ENCODE peak calls at places on chromosomes 13 and 19, in five cellular contexts. J, U, D, X and V are unnamed samples.

GRCh38 chr13:111338841-111339240 is 18.4 kb downstream of the TEX29 start:
- DNase-seq in J (no peak), U (no peak), D (no peak), X (no peak), V (no peak)

GRCh38 chr13:73938375-73939070 is 195.7 kb downstream of the KLF12 start:
- DNase-seq in J (no peak), U (peak), D (no peak), X (peak), V (no peak)

GRCh38 chr13:44810067-44810840 is 179.0 kb downstream of the NUFIP1 start:
- DNase-seq in J (no peak), U (no peak), D (no peak), X (peak), V (no peak)

GRCh38 chr19:275000-275399 is 16.2 kb downstream of the PLPP2 start:
- DNase-seq in J (no peak), U (no peak), D (no peak), X (no peak), V (no peak)

GRCh38 chr19:47767349-47767748 is 11.2 kb upstream of the SELENOW start:
- DNase-seq in J (no peak), U (no peak), D (no peak), X (no peak), V (no peak)

GRCh38 chr13:112240076-112240475 is 136.1 kb upstream of the SPACA7 start:
- DNase-seq in J (no peak), U (no peak), D (no peak), X (no peak), V (no peak)

GRCh38 chr19:37334179-37335071 is 36.5 kb upstream of the ZNF527 start:
- DNase-seq in J (peak), U (peak), D (peak), X (peak), V (peak)

GRCh38 chr13:24075137-24075975 is 85.2 kb upstream of the SPATA13 start:
- DNase-seq in J (no peak), U (peak), D (no peak), X (no peak), V (no peak)

GRCh38 chr13:106597190-106597589 is 29.3 kb upstream of the ARGLU1 start:
- DNase-seq in J (peak), U (no peak), D (peak), X (peak), V (no peak)

GRCh38 chr19:7844951-7845350 is 14.9 kb downstream of the EVI5L start:
- DNase-seq in J (no peak), U (no peak), D (no peak), X (no peak), V (peak)

GRCh38 chr19:43699506-43700367 is 16.1 kb upstream of the IRGC start:
- DNase-seq in J (peak), U (peak), D (peak), X (peak), V (no peak)

GRCh38 chr13:75365724-75366173 is 116.2 kb downstream of the TBC1D4 start:
- DNase-seq in J (no peak), U (peak), D (no peak), X (peak), V (no peak)

GRCh38 chr19:49331616-49332055 is 3.6 kb upstream of the CD37 start:
- DNase-seq in J (peak), U (peak), D (no peak), X (peak), V (no peak)

GRCh38 chr19:57903298-57904174 is 12.9 kb downstream of the ZNF417 start:
- DNase-seq in J (no peak), U (peak), D (no peak), X (peak), V (no peak)

GRCh38 chr13:109569938-109570711 is 216.3 kb downstream of the IRS2 start:
- DNase-seq in J (no peak), U (no peak), D (no peak), X (no peak), V (no peak)

GRCh38 chr19:51742736-51743288 is 8.9 kb downstream of the FPR1 start:
- DNase-seq in J (no peak), U (no peak), D (no peak), X (no peak), V (no peak)

GRCh38 chr19:31504221-31504620 is 155.0 kb upstream of the TSHZ3 start:
- DNase-seq in J (no peak), U (no peak), D (no peak), X (no peak), V (peak)

GRCh38 chr19:29926031-29926430 is 16.0 kb upstream of the URI1 start:
- DNase-seq in J (no peak), U (no peak), D (no peak), X (no peak), V (no peak)

GRCh38 chr13:76527041-76527440 is 359.2 kb downstream of the KCTD12 start:
- DNase-seq in J (no peak), U (no peak), D (no peak), X (no peak), V (no peak)

GRCh38 chr13:83589816-83590215 is 292.5 kb downstream of the SLITRK1 start:
- DNase-seq in J (no peak), U (no peak), D (no peak), X (no peak), V (no peak)

GRCh38 chr19:18848860-18849661 is 17.3 kb downstream of the UPF1 start:
- DNase-seq in J (peak), U (peak), D (peak), X (peak), V (peak)

GRCh38 chr13:93786846-93787245 is 560.2 kb downstream of the GPC6 start:
- DNase-seq in J (no peak), U (peak), D (no peak), X (peak), V (no peak)

GRCh38 chr13:48151766-48152165 is 56.9 kb upstream of the MED4 start:
- DNase-seq in J (no peak), U (no peak), D (no peak), X (no peak), V (no peak)

GRCh38 chr19:35404879-35405622 is 34.2 kb downstream of the GPR42 start:
- DNase-seq in J (no peak), U (peak), D (no peak), X (peak), V (peak)

GRCh38 chr19:37963190-37963947 is 56.4 kb downstream of the SIPA1L3 start:
- DNase-seq in J (no peak), U (peak), D (no peak), X (peak), V (no peak)

GRCh38 chr19:12194827-12195500 is 32.1 kb downstream of the ZNF136 start:
- DNase-seq in J (peak), U (peak), D (peak), X (peak), V (peak)

DNA sequence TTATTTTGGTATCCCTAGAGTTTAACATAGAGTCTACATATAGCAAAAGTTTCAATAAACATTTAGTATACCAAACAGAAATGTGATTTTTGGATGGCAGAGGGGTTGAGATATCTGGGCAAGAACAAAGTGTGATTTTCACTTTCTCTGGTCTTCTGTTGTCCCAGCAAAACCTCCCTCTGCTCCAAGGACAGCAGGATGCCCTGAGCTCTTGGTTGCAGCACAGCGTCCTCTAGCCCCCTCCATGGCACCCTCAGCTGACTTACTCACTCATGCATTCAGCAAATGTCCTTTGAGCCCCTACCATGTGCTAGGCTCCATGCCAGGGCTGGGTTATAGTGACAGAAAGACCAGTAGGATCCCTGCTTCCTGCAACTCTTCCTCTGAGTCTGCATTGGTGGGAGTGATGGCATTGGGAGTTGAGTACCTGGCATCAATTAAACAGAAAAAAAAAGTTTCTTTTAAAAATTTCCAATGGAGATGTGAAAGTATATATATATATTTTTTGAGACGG is 104.8 kb upstream of the UBL3 start:
- DNase-seq in J (no peak), U (no peak), D (no peak), X (no peak), V (no peak)
- H3K4me3 ChIP-seq in J (no peak), U (no peak), D (no peak), X (no peak), V (no peak)

GRCh38 chr19:1882089-1882785 is 3.1 kb downstream of the ABHD17A start:
- DNase-seq in J (no peak), U (no peak), D (no peak), X (no peak), V (no peak)
- H3K27ac ChIP-seq in J (peak), U (no peak), D (peak), X (peak), V (no peak)

GRCh38 chr19:1288528-1289394 is 3.1 kb downstream of the EFNA2 start:
- DNase-seq in J (no peak), U (no peak), D (no peak), X (no peak), V (no peak)

GRCh38 chr19:1287622-1288527 is 2.2 kb downstream of the EFNA2 start:
- DNase-seq in J (no peak), U (no peak), D (no peak), X (no peak), V (no peak)

GRCh38 chr19:1286451-1286858 is 782 bp downstream of the EFNA2 start:
- DNase-seq in J (no peak), U (no peak), D (no peak), X (no peak), V (no peak)

GRCh38 chr19:1285737-1286360 is at the start of gene EFNA2:
- DNase-seq in J (no peak), U (no peak), D (no peak), X (no peak), V (no peak)

GRCh38 chr19:1286859-1287621 is 1.4 kb downstream of the EFNA2 start:
- DNase-seq in J (no peak), U (no peak), D (no peak), X (no peak), V (no peak)
- H3K4me3 ChIP-seq in J (no peak), U (no peak), D (no peak), X (peak), V (no peak)

GRCh38 chr19:10290439-10290875 is 705 bp downstream of the ICAM5 start:
- DNase-seq in J (no peak), U (no peak), D (peak), X (no peak), V (no peak)

GRCh38 chr19:10288662-10289166 is 1.0 kb upstream of the ICAM5 start:
- DNase-seq in J (no peak), U (no peak), D (no peak), X (peak), V (peak)

GRCh38 chr19:10290876-10291553 is 1.3 kb downstream of the ICAM5 start:
- DNase-seq in J (no peak), U (peak), D (peak), X (peak), V (peak)

GRCh38 chr19:10289836-10290438 is at the start of gene ICAM5:
- DNase-seq in J (no peak), U (no peak), D (no peak), X (peak), V (peak)

GRCh38 chr19:10289167-10289835 is 451 bp upstream of the ICAM5 start:
- DNase-seq in J (no peak), U (peak), D (peak), X (peak), V (peak)
- H3K27ac ChIP-seq in J (no peak), U (no peak), D (no peak), X (no peak), V (peak)

DNA sequence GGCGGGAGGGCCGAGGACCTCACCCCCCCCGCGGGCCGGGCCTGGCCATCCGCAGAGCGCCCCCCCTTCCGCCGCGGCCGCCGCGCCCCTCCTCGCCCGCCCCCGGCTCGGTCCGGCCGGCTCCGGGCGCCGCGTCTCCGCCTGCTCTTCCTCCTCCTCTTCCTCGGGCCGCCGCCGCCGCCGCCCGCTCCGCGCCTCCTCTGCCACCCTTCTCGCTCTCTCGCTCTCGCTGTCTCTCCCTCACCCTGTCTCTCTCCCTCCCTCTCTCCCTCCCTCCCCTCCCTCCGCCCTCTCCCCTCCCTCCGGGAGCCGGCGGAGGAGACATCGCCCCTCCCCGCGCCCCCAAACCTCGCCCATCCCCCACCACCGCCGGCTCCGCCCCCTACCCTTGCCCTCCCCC is at the start of gene SHANK1:
- DNase-seq in J (no peak), U (peak), D (no peak), X (peak), V (no peak)
- H3K4me3 ChIP-seq in J (peak), U (no peak), D (no peak), X (peak), V (peak)

GRCh38 chr19:40623403-40624239 is 22.5 kb downstream of the LTBP4 start:
- DNase-seq in J (no peak), U (peak), D (no peak), X (peak), V (peak)
- H3K27ac ChIP-seq in J (no peak), U (no peak), D (no peak), X (no peak), V (no peak)

DNA sequence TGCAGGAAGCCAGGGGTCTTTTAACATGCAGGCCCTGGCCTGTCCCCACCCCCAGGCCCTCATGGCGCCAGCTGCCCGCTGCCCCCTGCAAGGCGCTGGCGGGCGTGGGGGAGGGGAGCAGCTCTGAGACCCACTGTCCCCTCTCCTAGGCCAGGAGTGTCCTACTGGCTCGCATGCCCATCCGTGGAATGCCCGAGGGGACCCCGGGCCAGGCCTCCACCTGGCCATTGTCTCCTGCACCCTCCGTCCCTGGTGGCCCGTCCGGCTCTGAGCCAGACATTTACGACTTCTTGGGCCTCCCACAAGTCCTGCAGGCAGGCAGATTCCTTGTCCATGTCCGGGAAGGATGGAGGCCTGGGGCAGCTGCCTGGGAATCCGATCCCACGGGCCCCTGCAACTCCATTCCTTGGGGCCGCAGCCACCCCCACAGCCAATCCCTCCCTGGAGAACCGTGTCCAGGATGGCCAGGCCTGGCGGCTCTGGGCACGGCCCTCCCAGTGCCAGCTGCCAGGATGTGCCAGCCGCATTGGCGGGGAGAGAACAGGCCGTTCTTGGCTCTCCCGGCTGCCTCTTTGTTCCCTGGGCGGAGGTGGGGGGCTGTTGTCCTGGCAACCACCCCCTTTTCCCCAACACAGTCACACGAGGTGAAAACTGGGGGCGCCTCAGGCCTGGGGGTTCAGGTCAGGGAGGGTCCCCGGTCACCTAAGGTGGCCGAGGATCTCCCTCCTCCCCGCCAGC is 10.5 kb upstream of the PLIN3 start:
- DNase-seq in J (peak), U (no peak), D (peak), X (no peak), V (no peak)
- H3K4me3 ChIP-seq in J (no peak), U (no peak), D (no peak), X (no peak), V (no peak)

GRCh38 chr13:46663216-46663615 is 110.2 kb downstream of the LRCH1 start:
- DNase-seq in J (no peak), U (no peak), D (no peak), X (no peak), V (no peak)

GRCh38 chr13:46662690-46663089 is 109.7 kb downstream of the LRCH1 start:
- DNase-seq in J (no peak), U (no peak), D (no peak), X (no peak), V (no peak)

GRCh38 chr13:46660408-46660807 is 107.4 kb downstream of the LRCH1 start:
- DNase-seq in J (no peak), U (no peak), D (no peak), X (no peak), V (no peak)

GRCh38 chr13:46659413-46660065 is 106.6 kb downstream of the LRCH1 start:
- DNase-seq in J (no peak), U (no peak), D (no peak), X (no peak), V (no peak)

GRCh38 chr13:46660859-46661258 is 107.9 kb downstream of the LRCH1 start:
- DNase-seq in J (no peak), U (no peak), D (no peak), X (no peak), V (no peak)
- H3K27ac ChIP-seq in J (no peak), U (no peak), D (peak), X (no peak), V (no peak)

GRCh38 chr19:28444371-28444770 is 768.6 kb downstream of the UQCRFS1 start:
- DNase-seq in J (no peak), U (no peak), D (no peak), X (no peak), V (no peak)
- H3K4me3 ChIP-seq in J (no peak), U (no peak), D (no peak), X (no peak), V (no peak)

DNA sequence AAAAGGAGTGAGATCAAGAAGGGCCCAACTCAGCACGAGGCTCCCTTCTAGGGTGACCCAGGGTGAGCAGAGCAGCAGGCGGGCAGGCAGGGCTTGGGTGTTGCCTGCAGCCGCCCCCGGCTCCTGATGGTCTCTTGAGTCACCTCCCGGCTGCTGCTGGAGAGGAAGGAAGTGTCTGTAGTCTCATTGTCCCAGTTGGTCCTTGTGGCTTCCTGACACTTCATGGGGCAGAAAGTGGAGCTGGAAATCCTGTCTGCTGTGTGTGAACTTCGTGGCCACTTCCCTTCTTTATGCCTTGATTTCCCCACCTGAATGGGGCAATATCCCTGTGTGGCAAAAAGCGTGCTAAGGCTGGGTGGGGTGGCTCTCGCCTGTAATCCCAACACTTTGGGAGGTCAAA is 2.5 kb downstream of the MAP1S start:
- DNase-seq in J (peak), U (no peak), D (no peak), X (no peak), V (no peak)
- H3K27ac ChIP-seq in J (no peak), U (peak), D (peak), X (no peak), V (no peak)